ENCODE peak calls at places on chromosome 15, in six cellular contexts. S is HCT116, B is PC-9, V is ELR, I is NCI-H446 treated with DMSO at 0.1 percent for 48 hours, Q is kidney epithelial cell. P is an unnamed sample.

GRCh38 chr15:39461536-39462140 is 119.2 kb upstream of the THBS1 start:
- DNase-seq in S (no peak), V (no peak), I (no peak), Q (no peak), B (no peak), P (no peak)

GRCh38 chr15:69469467-69470191 is 17.0 kb downstream of the RPLP1 start:
- DNase-seq in V (peak; percentile 62), S (no peak), Q (no peak), I (no peak), B (peak; percentile 51), P (no peak)

GRCh38 chr15:76460871-76461270 is 124.3 kb downstream of the ISL2 start:
- DNase-seq in V (peak; percentile 10), B (no peak), Q (no peak), I (no peak), S (no peak), P (no peak)

GRCh38 chr15:39429898-39430357 is 151.0 kb upstream of the THBS1 start:
- DNase-seq in Q (peak; percentile 60), S (no peak), I (no peak), B (peak; percentile 65), V (peak; percentile 74), P (no peak)

GRCh38 chr15:44015555-44015954 is 179.5 kb downstream of the FRMD5 start:
- DNase-seq in B (no peak), V (no peak), I (peak; percentile 33), Q (no peak), S (no peak), P (no peak)

GRCh38 chr15:96268421-96269204 is 61.9 kb upstream of the NR2F2 start:
- DNase-seq in B (peak; percentile 89), S (no peak), V (peak; percentile 78), Q (no peak), I (no peak), P (no peak)

GRCh38 chr15:46413799-46414198 is 779.0 kb downstream of the SQOR start:
- DNase-seq in Q (peak; percentile 29), V (peak; percentile 9), S (no peak), I (no peak), B (no peak), P (no peak)

GRCh38 chr15:69172854-69173253 is 12.4 kb downstream of the GLCE start:
- DNase-seq in V (no peak), Q (no peak), S (no peak), B (peak; percentile 69), I (no peak), P (no peak)

GRCh38 chr15:78298983-78299301 is 467 bp downstream of the SKIC8 start:
- DNase-seq in V (peak; percentile 41), Q (no peak), S (no peak), B (no peak), I (no peak), P (no peak)

GRCh38 chr15:28208583-28208982 is 109.5 kb upstream of the OCA2 start:
- DNase-seq in V (no peak), S (no peak), I (no peak), Q (no peak), B (no peak), P (no peak)

GRCh38 chr15:81666828-81667227 is 292.8 kb upstream of the TMC3 start:
- DNase-seq in V (no peak), S (no peak), Q (no peak), B (no peak), I (no peak), P (no peak)

GRCh38 chr15:80152896-80153876 is at the start of gene FAH:
- DNase-seq in V (peak; percentile 74), B (peak; percentile 73), Q (no peak), I (no peak), S (no peak), P (peak; percentile 40)

GRCh38 chr15:70357453-70357852 is 259.7 kb upstream of the TLE3 start:
- DNase-seq in V (no peak), S (no peak), B (no peak), I (no peak), Q (no peak), P (no peak)

GRCh38 chr15:48806151-48806550 is 4.7 kb downstream of the CEP152 start:
- DNase-seq in S (no peak), V (no peak), B (no peak), I (no peak), Q (no peak), P (no peak)

GRCh38 chr15:67381416-67382045 is 126.9 kb downstream of the IQCH start:
- DNase-seq in V (no peak), I (no peak), S (no peak), Q (no peak), B (no peak), P (no peak)

GRCh38 chr15:101803209-101803608 is at the start of gene OR4F6:
- DNase-seq in I (no peak), V (no peak), B (no peak), Q (no peak), S (no peak), P (no peak)

P was measured in central memory CD4-positive, alpha-beta T cell.